ENCODE peak calls at places on chromosomes 16 and 17, in eight cellular contexts. One of them, this sample, is unnamed.

GRCh38 chr16:57131351-57131970 is 39.1 kb downstream of the CPNE2 start:
- DNase-seq in activated T-cell treated with anti-CD3 and anti-CD28 coated beads for 24 hours: no peak
- DNase-seq in stromal cell of bone marrow: no peak
- DNase-seq in fibroblast of pulmonary artery: no peak
- DNase-seq in AML-193: no peak
- DNase-seq in stimulated activated CD4-positive, alpha-beta T cell treated with anti-CD3 and anti-CD28 coated beads, Interleukin-15, amount 100 ng/mL, for 48 hours: no peak
- DNase-seq in ascending aorta: no peak
- DNase-seq in AG08395: no peak
- DNase-seq in this sample: no peak

GRCh38 chr17:204427-205175 is 23.2 kb upstream of the DOC2B start:
- DNase-seq in activated T-cell treated with anti-CD3 and anti-CD28 coated beads for 24 hours: no peak
- DNase-seq in AML-193: no peak
- DNase-seq in stimulated activated CD4-positive, alpha-beta T cell treated with anti-CD3 and anti-CD28 coated beads, Interleukin-15, amount 100 ng/mL, for 48 hours: no peak
- DNase-seq in AG08395: no peak
- DNase-seq in fibroblast of pulmonary artery: no peak
- DNase-seq in ascending aorta: no peak
- DNase-seq in stromal cell of bone marrow: no peak
- DNase-seq in this sample: no peak

GRCh38 chr17:5840811-5841446 is 229.2 kb upstream of the WSCD1 start:
- DNase-seq in stimulated activated CD4-positive, alpha-beta T cell treated with anti-CD3 and anti-CD28 coated beads, Interleukin-15, amount 100 ng/mL, for 48 hours: no peak
- DNase-seq in fibroblast of pulmonary artery: no peak
- DNase-seq in ascending aorta: no peak
- DNase-seq in stromal cell of bone marrow: no peak
- DNase-seq in AG08395: no peak
- DNase-seq in activated T-cell treated with anti-CD3 and anti-CD28 coated beads for 24 hours: no peak
- DNase-seq in AML-193: no peak
- DNase-seq in this sample: no peak

GRCh38 chr16:80231888-80232287 is 308.9 kb upstream of the DYNLRB2 start:
- DNase-seq in stimulated activated CD4-positive, alpha-beta T cell treated with anti-CD3 and anti-CD28 coated beads, Interleukin-15, amount 100 ng/mL, for 48 hours: peak
- DNase-seq in activated T-cell treated with anti-CD3 and anti-CD28 coated beads for 24 hours: no peak
- DNase-seq in fibroblast of pulmonary artery: peak
- DNase-seq in stromal cell of bone marrow: peak
- DNase-seq in AML-193: no peak
- DNase-seq in ascending aorta: no peak
- DNase-seq in AG08395: peak
- DNase-seq in this sample: peak

GRCh38 chr17:39294060-39294459 is 68.3 kb upstream of the STAC2 start:
- DNase-seq in AML-193: no peak
- DNase-seq in stimulated activated CD4-positive, alpha-beta T cell treated with anti-CD3 and anti-CD28 coated beads, Interleukin-15, amount 100 ng/mL, for 48 hours: no peak
- DNase-seq in activated T-cell treated with anti-CD3 and anti-CD28 coated beads for 24 hours: no peak
- DNase-seq in AG08395: no peak
- DNase-seq in stromal cell of bone marrow: no peak
- DNase-seq in fibroblast of pulmonary artery: no peak
- DNase-seq in ascending aorta: no peak
- DNase-seq in this sample: no peak

GRCh38 chr17:44847581-44847980 is at the start of gene HIGD1B:
- DNase-seq in stromal cell of bone marrow: no peak
- DNase-seq in AG08395: no peak
- DNase-seq in AML-193: no peak
- DNase-seq in stimulated activated CD4-positive, alpha-beta T cell treated with anti-CD3 and anti-CD28 coated beads, Interleukin-15, amount 100 ng/mL, for 48 hours: no peak
- DNase-seq in activated T-cell treated with anti-CD3 and anti-CD28 coated beads for 24 hours: no peak
- DNase-seq in ascending aorta: no peak
- DNase-seq in fibroblast of pulmonary artery: no peak
- DNase-seq in this sample: no peak

GRCh38 chr17:50288306-50288705 is 14.0 kb downstream of the TMEM92 start:
- DNase-seq in fibroblast of pulmonary artery: no peak
- DNase-seq in stromal cell of bone marrow: no peak
- DNase-seq in AG08395: no peak
- DNase-seq in activated T-cell treated with anti-CD3 and anti-CD28 coated beads for 24 hours: no peak
- DNase-seq in ascending aorta: no peak
- DNase-seq in stimulated activated CD4-positive, alpha-beta T cell treated with anti-CD3 and anti-CD28 coated beads, Interleukin-15, amount 100 ng/mL, for 48 hours: no peak
- DNase-seq in AML-193: no peak
- DNase-seq in this sample: no peak

GRCh38 chr17:76476736-76477135 is 9.3 kb downstream of the AANAT start:
- DNase-seq in AG08395: no peak
- DNase-seq in fibroblast of pulmonary artery: no peak
- DNase-seq in activated T-cell treated with anti-CD3 and anti-CD28 coated beads for 24 hours: no peak
- DNase-seq in ascending aorta: no peak
- DNase-seq in AML-193: no peak
- DNase-seq in stromal cell of bone marrow: no peak
- DNase-seq in stimulated activated CD4-positive, alpha-beta T cell treated with anti-CD3 and anti-CD28 coated beads, Interleukin-15, amount 100 ng/mL, for 48 hours: no peak
- DNase-seq in this sample: no peak

GRCh38 chr16:77760800-77761199 is 27.6 kb upstream of the VAT1L start:
- DNase-seq in ascending aorta: no peak
- DNase-seq in stimulated activated CD4-positive, alpha-beta T cell treated with anti-CD3 and anti-CD28 coated beads, Interleukin-15, amount 100 ng/mL, for 48 hours: no peak
- DNase-seq in AG08395: no peak
- DNase-seq in activated T-cell treated with anti-CD3 and anti-CD28 coated beads for 24 hours: no peak
- DNase-seq in fibroblast of pulmonary artery: no peak
- DNase-seq in AML-193: no peak
- DNase-seq in stromal cell of bone marrow: no peak
- DNase-seq in this sample: no peak

GRCh38 chr17:4636474-4637100 is 4.9 kb downstream of the ALOX15 start:
- DNase-seq in ascending aorta: peak
- DNase-seq in activated T-cell treated with anti-CD3 and anti-CD28 coated beads for 24 hours: no peak
- DNase-seq in AML-193: no peak
- DNase-seq in stromal cell of bone marrow: no peak
- DNase-seq in fibroblast of pulmonary artery: no peak
- DNase-seq in AG08395: no peak
- DNase-seq in stimulated activated CD4-positive, alpha-beta T cell treated with anti-CD3 and anti-CD28 coated beads, Interleukin-15, amount 100 ng/mL, for 48 hours: no peak
- DNase-seq in this sample: no peak

GRCh38 chr17:50508573-50509460 is 578 bp downstream of the MYCBPAP start:
- DNase-seq in AML-193: no peak
- DNase-seq in activated T-cell treated with anti-CD3 and anti-CD28 coated beads for 24 hours: no peak
- DNase-seq in fibroblast of pulmonary artery: no peak
- DNase-seq in stimulated activated CD4-positive, alpha-beta T cell treated with anti-CD3 and anti-CD28 coated beads, Interleukin-15, amount 100 ng/mL, for 48 hours: no peak
- DNase-seq in ascending aorta: no peak
- DNase-seq in stromal cell of bone marrow: no peak
- DNase-seq in AG08395: no peak
- DNase-seq in this sample: no peak

GRCh38 chr17:30824002-30824355 is 513 bp downstream of the CRLF3 start:
- DNase-seq in activated T-cell treated with anti-CD3 and anti-CD28 coated beads for 24 hours: no peak
- DNase-seq in fibroblast of pulmonary artery: peak
- DNase-seq in ascending aorta: no peak
- DNase-seq in AML-193: no peak
- DNase-seq in stromal cell of bone marrow: no peak
- DNase-seq in AG08395: peak
- DNase-seq in stimulated activated CD4-positive, alpha-beta T cell treated with anti-CD3 and anti-CD28 coated beads, Interleukin-15, amount 100 ng/mL, for 48 hours: no peak
- DNase-seq in this sample: no peak

GRCh38 chr16:17830651-17831050 is 359.9 kb upstream of the XYLT1 start:
- DNase-seq in AG08395: no peak
- DNase-seq in activated T-cell treated with anti-CD3 and anti-CD28 coated beads for 24 hours: no peak
- DNase-seq in stimulated activated CD4-positive, alpha-beta T cell treated with anti-CD3 and anti-CD28 coated beads, Interleukin-15, amount 100 ng/mL, for 48 hours: no peak
- DNase-seq in ascending aorta: no peak
- DNase-seq in fibroblast of pulmonary artery: no peak
- DNase-seq in AML-193: no peak
- DNase-seq in stromal cell of bone marrow: peak
- DNase-seq in this sample: no peak

GRCh38 chr16:50573279-50573678 is 25.1 kb downstream of the NKD1 start:
- DNase-seq in stimulated activated CD4-positive, alpha-beta T cell treated with anti-CD3 and anti-CD28 coated beads, Interleukin-15, amount 100 ng/mL, for 48 hours: no peak
- DNase-seq in stromal cell of bone marrow: no peak
- DNase-seq in AML-193: no peak
- DNase-seq in ascending aorta: no peak
- DNase-seq in AG08395: no peak
- DNase-seq in activated T-cell treated with anti-CD3 and anti-CD28 coated beads for 24 hours: no peak
- DNase-seq in fibroblast of pulmonary artery: no peak
- DNase-seq in this sample: no peak

GRCh38 chr16:56422896-56423441 is 2.4 kb downstream of the AMFR start:
- DNase-seq in activated T-cell treated with anti-CD3 and anti-CD28 coated beads for 24 hours: no peak
- DNase-seq in fibroblast of pulmonary artery: no peak
- DNase-seq in AML-193: no peak
- DNase-seq in ascending aorta: no peak
- DNase-seq in AG08395: no peak
- DNase-seq in stimulated activated CD4-positive, alpha-beta T cell treated with anti-CD3 and anti-CD28 coated beads, Interleukin-15, amount 100 ng/mL, for 48 hours: no peak
- DNase-seq in stromal cell of bone marrow: no peak
- DNase-seq in this sample: no peak

GRCh38 chr16:85613609-85614337 is 651 bp downstream of the GSE1 start:
- DNase-seq in ascending aorta: peak
- DNase-seq in activated T-cell treated with anti-CD3 and anti-CD28 coated beads for 24 hours: no peak
- DNase-seq in stimulated activated CD4-positive, alpha-beta T cell treated with anti-CD3 and anti-CD28 coated beads, Interleukin-15, amount 100 ng/mL, for 48 hours: no peak
- DNase-seq in AML-193: peak
- DNase-seq in stromal cell of bone marrow: no peak
- DNase-seq in AG08395: peak
- DNase-seq in fibroblast of pulmonary artery: no peak
- DNase-seq in this sample: no peak

GRCh38 chr16:75203106-75203505 is 3.9 kb downstream of the CTRB2 start:
- DNase-seq in stromal cell of bone marrow: no peak
- DNase-seq in activated T-cell treated with anti-CD3 and anti-CD28 coated beads for 24 hours: no peak
- DNase-seq in AML-193: no peak
- DNase-seq in AG08395: no peak
- DNase-seq in fibroblast of pulmonary artery: no peak
- DNase-seq in stimulated activated CD4-positive, alpha-beta T cell treated with anti-CD3 and anti-CD28 coated beads, Interleukin-15, amount 100 ng/mL, for 48 hours: no peak
- DNase-seq in ascending aorta: peak
- DNase-seq in this sample: no peak

GRCh38 chr17:72507370-72507769 is 386.6 kb downstream of the SOX9 start:
- DNase-seq in activated T-cell treated with anti-CD3 and anti-CD28 coated beads for 24 hours: no peak
- DNase-seq in fibroblast of pulmonary artery: no peak
- DNase-seq in AML-193: no peak
- DNase-seq in AG08395: no peak
- DNase-seq in stromal cell of bone marrow: no peak
- DNase-seq in stimulated activated CD4-positive, alpha-beta T cell treated with anti-CD3 and anti-CD28 coated beads, Interleukin-15, amount 100 ng/mL, for 48 hours: no peak
- DNase-seq in ascending aorta: no peak
- DNase-seq in this sample: no peak

GRCh38 chr16:67110136-67110847 is 551 bp downstream of the PHAF1 start:
- DNase-seq in AML-193: peak
- DNase-seq in activated T-cell treated with anti-CD3 and anti-CD28 coated beads for 24 hours: no peak
- DNase-seq in stromal cell of bone marrow: no peak
- DNase-seq in ascending aorta: no peak
- DNase-seq in AG08395: no peak
- DNase-seq in fibroblast of pulmonary artery: no peak
- DNase-seq in stimulated activated CD4-positive, alpha-beta T cell treated with anti-CD3 and anti-CD28 coated beads, Interleukin-15, amount 100 ng/mL, for 48 hours: no peak
- DNase-seq in this sample: no peak

GRCh38 chr16:25692734-25693508 is 1.2 kb downstream of the HS3ST4 start:
- DNase-seq in stimulated activated CD4-positive, alpha-beta T cell treated with anti-CD3 and anti-CD28 coated beads, Interleukin-15, amount 100 ng/mL, for 48 hours: no peak
- DNase-seq in activated T-cell treated with anti-CD3 and anti-CD28 coated beads for 24 hours: no peak
- DNase-seq in fibroblast of pulmonary artery: no peak
- DNase-seq in ascending aorta: no peak
- DNase-seq in AML-193: no peak
- DNase-seq in stromal cell of bone marrow: no peak
- DNase-seq in AG08395: no peak
- DNase-seq in this sample: no peak

GRCh38 chr17:76519667-76520066 is 17.8 kb downstream of the CYGB start:
- DNase-seq in stimulated activated CD4-positive, alpha-beta T cell treated with anti-CD3 and anti-CD28 coated beads, Interleukin-15, amount 100 ng/mL, for 48 hours: no peak
- DNase-seq in stromal cell of bone marrow: no peak
- DNase-seq in fibroblast of pulmonary artery: no peak
- DNase-seq in activated T-cell treated with anti-CD3 and anti-CD28 coated beads for 24 hours: no peak
- DNase-seq in AG08395: no peak
- DNase-seq in AML-193: no peak
- DNase-seq in ascending aorta: no peak
- DNase-seq in this sample: no peak

GRCh38 chr16:52537463-52537862 is 9.5 kb downstream of the TOX3 start:
- DNase-seq in stromal cell of bone marrow: no peak
- DNase-seq in AG08395: no peak
- DNase-seq in fibroblast of pulmonary artery: no peak
- DNase-seq in activated T-cell treated with anti-CD3 and anti-CD28 coated beads for 24 hours: no peak
- DNase-seq in stimulated activated CD4-positive, alpha-beta T cell treated with anti-CD3 and anti-CD28 coated beads, Interleukin-15, amount 100 ng/mL, for 48 hours: no peak
- DNase-seq in AML-193: no peak
- DNase-seq in ascending aorta: no peak
- DNase-seq in this sample: no peak

GRCh38 chr16:57245472-57246113 is 534 bp downstream of the ARL2BP start:
- DNase-seq in ascending aorta: peak
- DNase-seq in stromal cell of bone marrow: no peak
- DNase-seq in fibroblast of pulmonary artery: peak
- DNase-seq in activated T-cell treated with anti-CD3 and anti-CD28 coated beads for 24 hours: no peak
- DNase-seq in AG08395: peak
- DNase-seq in stimulated activated CD4-positive, alpha-beta T cell treated with anti-CD3 and anti-CD28 coated beads, Interleukin-15, amount 100 ng/mL, for 48 hours: no peak
- DNase-seq in AML-193: no peak
- DNase-seq in this sample: no peak

GRCh38 chr17:79109584-79109983 is 35.0 kb downstream of the ENGASE start:
- DNase-seq in stromal cell of bone marrow: no peak
- DNase-seq in ascending aorta: no peak
- DNase-seq in activated T-cell treated with anti-CD3 and anti-CD28 coated beads for 24 hours: no peak
- DNase-seq in stimulated activated CD4-positive, alpha-beta T cell treated with anti-CD3 and anti-CD28 coated beads, Interleukin-15, amount 100 ng/mL, for 48 hours: no peak
- DNase-seq in fibroblast of pulmonary artery: no peak
- DNase-seq in AG08395: no peak
- DNase-seq in AML-193: no peak
- DNase-seq in this sample: no peak

GRCh38 chr17:36945959-36946725 is 2.6 kb upstream of the AATF start:
- DNase-seq in stimulated activated CD4-positive, alpha-beta T cell treated with anti-CD3 and anti-CD28 coated beads, Interleukin-15, amount 100 ng/mL, for 48 hours: no peak
- DNase-seq in ascending aorta: no peak
- DNase-seq in activated T-cell treated with anti-CD3 and anti-CD28 coated beads for 24 hours: no peak
- DNase-seq in stromal cell of bone marrow: no peak
- DNase-seq in AML-193: no peak
- DNase-seq in AG08395: no peak
- DNase-seq in fibroblast of pulmonary artery: no peak
- DNase-seq in this sample: no peak

GRCh38 chr16:23557779-23558330 is 328 bp downstream of the UBFD1 start:
- DNase-seq in ascending aorta: no peak
- DNase-seq in AML-193: no peak
- DNase-seq in activated T-cell treated with anti-CD3 and anti-CD28 coated beads for 24 hours: peak
- DNase-seq in stimulated activated CD4-positive, alpha-beta T cell treated with anti-CD3 and anti-CD28 coated beads, Interleukin-15, amount 100 ng/mL, for 48 hours: no peak
- DNase-seq in fibroblast of pulmonary artery: peak
- DNase-seq in stromal cell of bone marrow: no peak
- DNase-seq in AG08395: peak
- DNase-seq in this sample: no peak

GRCh38 chr16:30651124-30652004 is 604 bp downstream of the PRR14 start:
- DNase-seq in AML-193: peak
- DNase-seq in stimulated activated CD4-positive, alpha-beta T cell treated with anti-CD3 and anti-CD28 coated beads, Interleukin-15, amount 100 ng/mL, for 48 hours: peak
- DNase-seq in activated T-cell treated with anti-CD3 and anti-CD28 coated beads for 24 hours: peak
- DNase-seq in ascending aorta: peak
- DNase-seq in fibroblast of pulmonary artery: peak
- DNase-seq in AG08395: peak
- DNase-seq in stromal cell of bone marrow: peak
- DNase-seq in this sample: no peak

GRCh38 chr16:88857728-88858339 is 907 bp downstream of the TRAPPC2L start:
- DNase-seq in activated T-cell treated with anti-CD3 and anti-CD28 coated beads for 24 hours: peak
- DNase-seq in ascending aorta: peak
- DNase-seq in AG08395: peak
- DNase-seq in stromal cell of bone marrow: peak
- DNase-seq in fibroblast of pulmonary artery: peak
- DNase-seq in AML-193: peak
- DNase-seq in stimulated activated CD4-positive, alpha-beta T cell treated with anti-CD3 and anti-CD28 coated beads, Interleukin-15, amount 100 ng/mL, for 48 hours: peak
- DNase-seq in this sample: peak

This sample was measured in GM12864.